ENCODE peak calls at places on chromosomes 11 and 22, in four cellular contexts. L, M, C and R are unnamed samples.

GRCh38 chr11:44570411-44571155 is 5.1 kb downstream of the CD82 start:
- DNase-seq in L (no peak), M (no peak), C (no peak), R (no peak)

GRCh38 chr11:35605691-35606090 is 12.6 kb upstream of the FJX1 start:
- DNase-seq in L (peak), M (no peak), C (no peak), R (peak)

GRCh38 chr11:75771646-75772410 is 3.2 kb downstream of the DGAT2 start:
- DNase-seq in L (no peak), M (peak), C (peak), R (no peak)

GRCh38 chr11:118634435-118635236 is 27.2 kb downstream of the PHLDB1 start:
- DNase-seq in L (peak), M (peak), C (no peak), R (peak)

GRCh38 chr11:43975631-43976030 is 33.2 kb downstream of the C11orf96 start:
- DNase-seq in L (no peak), M (no peak), C (no peak), R (no peak)

GRCh38 chr11:79201637-79202347 is 239.0 kb downstream of the TENM4 start:
- DNase-seq in L (no peak), M (no peak), C (no peak), R (no peak)

GRCh38 chr11:112229746-112230433 is 3.7 kb downstream of the PTS start:
- DNase-seq in L (no peak), M (no peak), C (peak), R (no peak)

GRCh38 chr22:50157976-50158375 is 12.6 kb upstream of the PANX2 start:
- DNase-seq in L (no peak), M (peak), C (no peak), R (no peak)

GRCh38 chr11:316031-316701 is 2.3 kb downstream of the IFITM1 start:
- DNase-seq in L (peak), M (peak), C (no peak), R (peak)

GRCh38 chr11:126115820-126116319 is 53.2 kb upstream of the CDON start:
- DNase-seq in L (peak), M (peak), C (peak), R (peak)

GRCh38 chr11:128759597-128759996 is 65.7 kb downstream of the FLI1 start:
- DNase-seq in L (no peak), M (no peak), C (peak), R (no peak)

GRCh38 chr11:94802501-94802900 is 34.3 kb downstream of the AMOTL1 start:
- DNase-seq in L (no peak), M (no peak), C (no peak), R (no peak)

GRCh38 chr11:119461250-119461963 is 38.4 kb upstream of the THY1 start:
- DNase-seq in L (no peak), M (no peak), C (no peak), R (no peak)

GRCh38 chr11:46277313-46277622 is 194 bp upstream of the CREB3L1 start:
- DNase-seq in L (no peak), M (no peak), C (peak), R (no peak)

GRCh38 chr11:125300791-125301218 is 136.3 kb downstream of the PKNOX2 start:
- DNase-seq in L (no peak), M (no peak), C (peak), R (no peak)

GRCh38 chr11:20363500-20364411 is at the start of gene HTATIP2:
- DNase-seq in L (peak), M (peak), C (no peak), R (peak)

GRCh38 chr11:10410844-10411200 is 44.2 kb upstream of the AMPD3 start:
- DNase-seq in L (no peak), M (no peak), C (no peak), R (no peak)

GRCh38 chr11:107908211-107908610 is 20.0 kb upstream of the RAB39A start:
- DNase-seq in L (no peak), M (no peak), C (no peak), R (no peak)

GRCh38 chr11:97140885-97141494 is 751.2 kb downstream of the JRKL start:
- DNase-seq in L (peak), M (no peak), C (no peak), R (no peak)

GRCh38 chr11:42976636-42977217 is 335.1 kb upstream of the API5 start:
- DNase-seq in L (no peak), M (no peak), C (no peak), R (no peak)

GRCh38 chr22:27994481-27995331 is 75.7 kb upstream of the PITPNB start:
- DNase-seq in L (no peak), M (peak), C (no peak), R (peak)

GRCh38 chr11:118988280-118988679 is 9.7 kb upstream of the CENATAC start:
- DNase-seq in L (no peak), M (no peak), C (no peak), R (no peak)

GRCh38 chr11:125123947-125124633 is 12.7 kb upstream of the TMEM218 start:
- DNase-seq in L (peak), M (peak), C (peak), R (no peak)

GRCh38 chr22:31625257-31625640 is 36.8 kb downstream of the PISD start:
- DNase-seq in L (no peak), M (no peak), C (no peak), R (no peak)

GRCh38 chr22:38435010-38435409 is 20.0 kb downstream of the KCNJ4 start:
- DNase-seq in L (peak), M (no peak), C (no peak), R (no peak)
- TF ChIP-seq CTCF in L (peak), M (no peak), C (no peak), R (no peak)

GRCh38 chr22:25482091-25482760 is 82.2 kb upstream of the GRK3 start:
- DNase-seq in L (no peak), M (no peak), C (no peak), R (no peak)
- H3K27ac ChIP-seq in L (no peak), M (no peak), C (no peak), R (no peak)

DNA sequence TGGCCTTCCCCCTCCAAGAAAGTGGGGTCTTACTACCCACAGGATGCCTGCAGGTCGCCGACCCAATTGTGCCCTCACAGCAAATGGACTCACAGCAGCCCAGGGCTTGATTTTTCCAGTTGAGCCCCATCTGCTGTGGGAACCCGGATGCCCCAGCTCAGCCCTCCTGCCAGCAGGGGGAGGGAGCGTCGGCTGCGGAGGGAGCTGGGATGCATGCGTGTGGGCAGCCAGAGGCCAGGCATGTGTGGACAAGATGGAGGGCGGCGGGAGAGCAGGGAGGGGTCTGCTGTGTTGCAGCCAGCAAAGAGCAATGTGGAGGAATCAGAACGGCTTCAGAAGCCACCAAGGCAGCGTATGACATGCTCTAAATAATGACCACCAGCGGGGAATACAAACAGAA is 41.0 kb upstream of the EIF3D start:
- DNase-seq in L (peak), M (no peak), C (peak), R (no peak)
- TF ChIP-seq CTCF in L (peak), M (peak), C (peak), R (no peak)

GRCh38 chr11:22734628-22735345 is 68.4 kb downstream of the GAS2 start:
- DNase-seq in L (no peak), M (no peak), C (no peak), R (no peak)
- H3K27ac ChIP-seq in L (no peak), M (no peak), C (no peak), R (no peak)

GRCh38 chr11:66920978-66921784 is 37.0 kb downstream of the PC start:
- DNase-seq in L (no peak), M (no peak), C (no peak), R (no peak)
- TF ChIP-seq CTCF in L (no peak), M (no peak), C (no peak), R (no peak)